ENCODE peak calls at places on chromosomes 13 and 19, in five cellular contexts. P is HepG2, E is erythroblast, V is glomerular endothelial cell, J is upper lobe of left lung. Y is an unnamed sample.

GRCh38 chr13:22945321-22946226 is 235.2 kb upstream of the SGCG start:
- DNase-seq in P (no peak), E (no peak), V (no peak), J (no peak), Y (no peak)

GRCh38 chr19:4581381-4582111 is 22.1 kb upstream of the SEMA6B start:
- DNase-seq in P (no peak), E (no peak), V (no peak), J (no peak), Y (peak; percentile 55)

GRCh38 chr13:114235697-114236096 is 1.0 kb downstream of the CDC16 start:
- DNase-seq in P (peak; percentile 5), E (peak; percentile 53), V (no peak), J (no peak), Y (no peak)

GRCh38 chr19:15378529-15379082 is 981 bp downstream of the AKAP8 start:
- DNase-seq in P (peak; percentile 34), E (peak; percentile 71), V (no peak), J (peak; percentile 69), Y (peak; percentile 25)

GRCh38 chr19:45710731-45711130 is 18.3 kb downstream of the QPCTL start:
- DNase-seq in P (no peak), E (no peak), V (no peak), J (no peak), Y (no peak)

GRCh38 chr13:78609464-78610205 is 6.3 kb upstream of the POU4F1 start:
- DNase-seq in P (no peak), E (peak; percentile 33), V (no peak), J (no peak), Y (no peak)

GRCh38 chr19:40689339-40690049 is 957 bp downstream of the NUMBL start:
- DNase-seq in P (no peak), E (peak; percentile 52), V (no peak), J (no peak), Y (no peak)

GRCh38 chr19:1826557-1827521 is 14.8 kb upstream of the ATP8B3 start:
- DNase-seq in P (no peak), E (no peak), V (no peak), J (no peak), Y (peak; percentile 22)

GRCh38 chr13:31920301-31920818 is 111.2 kb upstream of the FRY start:
- DNase-seq in P (no peak), E (no peak), V (no peak), J (no peak), Y (no peak)

GRCh38 chr19:52291781-52292180 is 5.2 kb upstream of the ZNF480 start:
- DNase-seq in P (no peak), E (no peak), V (no peak), J (no peak), Y (no peak)

GRCh38 chr13:26759156-26759906 is 1.3 kb downstream of the GPR12 start:
- DNase-seq in P (no peak), E (no peak), V (no peak), J (no peak), Y (no peak)

GRCh38 chr19:55820037-55820436 is 11.8 kb downstream of the NLRP11 start:
- DNase-seq in P (no peak), E (no peak), V (no peak), J (no peak), Y (no peak)

GRCh38 chr19:12880551-12881171 is 588 bp downstream of the DNASE2 start:
- DNase-seq in P (no peak), E (peak; percentile 68), V (no peak), J (peak; percentile 41), Y (peak; percentile 50)

GRCh38 chr19:41774515-41774980 is 19.2 kb downstream of the CEACAM6 start:
- DNase-seq in P (no peak), E (no peak), V (no peak), J (peak; percentile 82), Y (no peak)

GRCh38 chr19:35882074-35882832 is 13.9 kb downstream of the APLP1 start:
- DNase-seq in P (peak; percentile 64), E (peak; percentile 63), V (peak; percentile 51), J (no peak), Y (peak; percentile 94)

GRCh38 chr19:1237754-1238372 is at the start of gene CBARP:
- DNase-seq in P (no peak), E (peak; percentile 74), V (no peak), J (no peak), Y (no peak)

Y was measured in NCI-H524.